ENCODE peak calls at places on chromosomes 6 and 20, in seven cellular contexts. One of them, this sample, is unnamed.

GRCh38 chr6:46381057-46381456 is 110.2 kb downstream of the RCAN2 start:
- DNase-seq in HuH-7: no peak
- DNase-seq in activated CD4-positive, alpha-beta T cell treated with anti-CD3 and anti-CD28 coated beads, Interleukin-2, amount 10 ng/mL, durations not matched to agents 24 days and 14 days: no peak
- DNase-seq in T47D: no peak
- DNase-seq in DMS79: no peak
- DNase-seq in putamen: no peak
- DNase-seq in GM23338: no peak
- DNase-seq in this sample: no peak

GRCh38 chr6:30411515-30412207 is 66.7 kb downstream of the RPP21 start:
- DNase-seq in HuH-7: no peak
- DNase-seq in putamen: peak
- DNase-seq in DMS79: no peak
- DNase-seq in GM23338: peak
- DNase-seq in activated CD4-positive, alpha-beta T cell treated with anti-CD3 and anti-CD28 coated beads, Interleukin-2, amount 10 ng/mL, durations not matched to agents 24 days and 14 days: peak
- DNase-seq in T47D: peak
- DNase-seq in this sample: peak

GRCh38 chr20:3854462-3854870 is 7.8 kb downstream of the MAVS start:
- DNase-seq in T47D: peak
- DNase-seq in GM23338: peak
- DNase-seq in putamen: no peak
- DNase-seq in activated CD4-positive, alpha-beta T cell treated with anti-CD3 and anti-CD28 coated beads, Interleukin-2, amount 10 ng/mL, durations not matched to agents 24 days and 14 days: no peak
- DNase-seq in HuH-7: no peak
- DNase-seq in DMS79: no peak
- DNase-seq in this sample: no peak

GRCh38 chr6:125008261-125008671 is 46.0 kb downstream of the RNF217 start:
- DNase-seq in T47D: no peak
- DNase-seq in putamen: no peak
- DNase-seq in GM23338: no peak
- DNase-seq in HuH-7: no peak
- DNase-seq in activated CD4-positive, alpha-beta T cell treated with anti-CD3 and anti-CD28 coated beads, Interleukin-2, amount 10 ng/mL, durations not matched to agents 24 days and 14 days: no peak
- DNase-seq in DMS79: no peak
- DNase-seq in this sample: peak

GRCh38 chr6:154466139-154466538 is 44.3 kb downstream of the CNKSR3 start:
- DNase-seq in T47D: peak
- DNase-seq in GM23338: no peak
- DNase-seq in DMS79: no peak
- DNase-seq in activated CD4-positive, alpha-beta T cell treated with anti-CD3 and anti-CD28 coated beads, Interleukin-2, amount 10 ng/mL, durations not matched to agents 24 days and 14 days: no peak
- DNase-seq in HuH-7: no peak
- DNase-seq in putamen: no peak
- DNase-seq in this sample: no peak

GRCh38 chr6:131172237-131172636 is 37.0 kb downstream of the AKAP7 start:
- DNase-seq in activated CD4-positive, alpha-beta T cell treated with anti-CD3 and anti-CD28 coated beads, Interleukin-2, amount 10 ng/mL, durations not matched to agents 24 days and 14 days: no peak
- DNase-seq in T47D: no peak
- DNase-seq in HuH-7: no peak
- DNase-seq in putamen: no peak
- DNase-seq in DMS79: no peak
- DNase-seq in GM23338: no peak
- DNase-seq in this sample: no peak

GRCh38 chr6:155882527-155883333 is 427.1 kb upstream of the NOX3 start:
- DNase-seq in putamen: no peak
- DNase-seq in DMS79: no peak
- DNase-seq in GM23338: no peak
- DNase-seq in activated CD4-positive, alpha-beta T cell treated with anti-CD3 and anti-CD28 coated beads, Interleukin-2, amount 10 ng/mL, durations not matched to agents 24 days and 14 days: no peak
- DNase-seq in HuH-7: no peak
- DNase-seq in T47D: no peak
- DNase-seq in this sample: no peak

GRCh38 chr20:8408587-8409307 is 276.7 kb downstream of the PLCB1 start:
- DNase-seq in HuH-7: no peak
- DNase-seq in activated CD4-positive, alpha-beta T cell treated with anti-CD3 and anti-CD28 coated beads, Interleukin-2, amount 10 ng/mL, durations not matched to agents 24 days and 14 days: no peak
- DNase-seq in T47D: no peak
- DNase-seq in putamen: no peak
- DNase-seq in DMS79: no peak
- DNase-seq in GM23338: no peak
- DNase-seq in this sample: no peak

GRCh38 chr6:42526616-42527015 is 37.2 kb upstream of the UBR2 start:
- DNase-seq in GM23338: no peak
- DNase-seq in HuH-7: no peak
- DNase-seq in activated CD4-positive, alpha-beta T cell treated with anti-CD3 and anti-CD28 coated beads, Interleukin-2, amount 10 ng/mL, durations not matched to agents 24 days and 14 days: no peak
- DNase-seq in putamen: no peak
- DNase-seq in T47D: no peak
- DNase-seq in DMS79: no peak
- DNase-seq in this sample: no peak

GRCh38 chr6:11333292-11333849 is 100.9 kb upstream of the NEDD9 start:
- DNase-seq in activated CD4-positive, alpha-beta T cell treated with anti-CD3 and anti-CD28 coated beads, Interleukin-2, amount 10 ng/mL, durations not matched to agents 24 days and 14 days: no peak
- DNase-seq in HuH-7: no peak
- DNase-seq in DMS79: no peak
- DNase-seq in putamen: no peak
- DNase-seq in GM23338: peak
- DNase-seq in T47D: no peak
- DNase-seq in this sample: no peak

GRCh38 chr6:144922120-144922722 is 637.1 kb downstream of the UTRN start:
- DNase-seq in HuH-7: no peak
- DNase-seq in T47D: no peak
- DNase-seq in GM23338: no peak
- DNase-seq in putamen: no peak
- DNase-seq in activated CD4-positive, alpha-beta T cell treated with anti-CD3 and anti-CD28 coated beads, Interleukin-2, amount 10 ng/mL, durations not matched to agents 24 days and 14 days: no peak
- DNase-seq in DMS79: no peak
- DNase-seq in this sample: no peak

GRCh38 chr6:158043008-158043407 is 61.3 kb downstream of the SYNJ2 start:
- DNase-seq in DMS79: no peak
- DNase-seq in HuH-7: no peak
- DNase-seq in activated CD4-positive, alpha-beta T cell treated with anti-CD3 and anti-CD28 coated beads, Interleukin-2, amount 10 ng/mL, durations not matched to agents 24 days and 14 days: no peak
- DNase-seq in T47D: no peak
- DNase-seq in putamen: no peak
- DNase-seq in GM23338: no peak
- DNase-seq in this sample: no peak